ENCODE peak calls at places on chromosomes 16 and 17, in four cellular contexts. One of them, this sample, is unnamed.
A peak's percentile ranks its signal among the peaks of the same experiment; 100 is the strongest.

GRCh38 chr17:21272881-21273839 is 11.4 kb upstream of the MAP2K3 start:
- DNase-seq in choroid plexus epithelial cell: no peak
- DNase-seq in Peyer's patch: no peak
- DNase-seq in RPMI7951: no peak
- DNase-seq in this sample: no peak

GRCh38 chr16:81189100-81189664 is 49.3 kb upstream of the BCO1 start:
- DNase-seq in Peyer's patch: peak; percentile 57
- DNase-seq in choroid plexus epithelial cell: peak; percentile 39
- DNase-seq in RPMI7951: peak; percentile 70
- DNase-seq in this sample: peak; percentile 84

GRCh38 chr17:47949197-47949759 is 7.9 kb downstream of the PNPO start:
- DNase-seq in Peyer's patch: peak; percentile 93
- DNase-seq in RPMI7951: peak; percentile 72
- DNase-seq in choroid plexus epithelial cell: peak; percentile 88
- DNase-seq in this sample: peak; percentile 86

GRCh38 chr16:16007743-16008111 is 58.3 kb downstream of the ABCC1 start:
- DNase-seq in Peyer's patch: no peak
- DNase-seq in choroid plexus epithelial cell: no peak
- DNase-seq in RPMI7951: no peak
- DNase-seq in this sample: no peak

GRCh38 chr17:48841395-48841831 is 10.6 kb downstream of the CALCOCO2 start:
- DNase-seq in Peyer's patch: no peak
- DNase-seq in choroid plexus epithelial cell: peak; percentile 93
- DNase-seq in RPMI7951: peak; percentile 57
- DNase-seq in this sample: peak; percentile 87

GRCh38 chr17:58371300-58371950 is 19.4 kb upstream of the SUPT4H1 start:
- DNase-seq in Peyer's patch: no peak
- DNase-seq in RPMI7951: no peak
- DNase-seq in choroid plexus epithelial cell: no peak
- DNase-seq in this sample: no peak

GRCh38 chr16:51382215-51382614 is 231.1 kb upstream of the SALL1 start:
- DNase-seq in RPMI7951: no peak
- DNase-seq in Peyer's patch: no peak
- DNase-seq in choroid plexus epithelial cell: no peak
- DNase-seq in this sample: no peak

GRCh38 chr17:65604070-65604469 is 42.6 kb upstream of the AXIN2 start:
- DNase-seq in choroid plexus epithelial cell: peak; percentile 8
- DNase-seq in Peyer's patch: no peak
- DNase-seq in RPMI7951: peak; percentile 56
- DNase-seq in this sample: peak; percentile 15

GRCh38 chr17:4492762-4493561 is 5.7 kb upstream of the SPNS2 start:
- DNase-seq in choroid plexus epithelial cell: peak; percentile 41
- DNase-seq in RPMI7951: peak; percentile 36
- DNase-seq in Peyer's patch: peak; percentile 71
- DNase-seq in this sample: peak; percentile 35

GRCh38 chr17:60901806-60902205 is 224.2 kb downstream of the BCAS3 start:
- DNase-seq in Peyer's patch: no peak
- DNase-seq in RPMI7951: peak; percentile 46
- DNase-seq in choroid plexus epithelial cell: peak; percentile 76
- DNase-seq in this sample: peak; percentile 72

GRCh38 chr17:78046923-78047322 is 81.6 kb downstream of the TMC6 start:
- DNase-seq in Peyer's patch: no peak
- DNase-seq in choroid plexus epithelial cell: no peak
- DNase-seq in RPMI7951: no peak
- DNase-seq in this sample: peak; percentile 8

GRCh38 chr17:6603746-6604325 is 36.7 kb downstream of the KIAA0753 start:
- DNase-seq in RPMI7951: no peak
- DNase-seq in choroid plexus epithelial cell: peak; percentile 63
- DNase-seq in Peyer's patch: no peak
- DNase-seq in this sample: peak; percentile 22

GRCh38 chr17:64073771-64074703 is 53.6 kb upstream of the ICAM2 start:
- DNase-seq in Peyer's patch: no peak
- DNase-seq in RPMI7951: no peak
- DNase-seq in choroid plexus epithelial cell: no peak
- DNase-seq in this sample: no peak

GRCh38 chr17:2700491-2701141 is 10.9 kb downstream of the CLUH start:
- DNase-seq in choroid plexus epithelial cell: no peak
- DNase-seq in RPMI7951: no peak
- DNase-seq in Peyer's patch: peak; percentile 35
- DNase-seq in this sample: no peak

GRCh38 chr17:5241861-5242671 is 7.4 kb upstream of the SCIMP start:
- DNase-seq in choroid plexus epithelial cell: no peak
- DNase-seq in RPMI7951: no peak
- DNase-seq in Peyer's patch: peak; percentile 57
- DNase-seq in this sample: no peak

GRCh38 chr16:77960771-77961170 is 61.6 kb upstream of the CLEC3A start:
- DNase-seq in Peyer's patch: no peak
- DNase-seq in choroid plexus epithelial cell: no peak
- DNase-seq in RPMI7951: no peak
- DNase-seq in this sample: no peak

GRCh38 chr17:45114117-45114932 is 18.0 kb downstream of the PLCD3 start:
- DNase-seq in Peyer's patch: no peak
- DNase-seq in choroid plexus epithelial cell: no peak
- DNase-seq in RPMI7951: no peak
- DNase-seq in this sample: no peak

GRCh38 chr16:14549789-14550153 is 80.3 kb downstream of the PARN start:
- DNase-seq in RPMI7951: no peak
- DNase-seq in Peyer's patch: no peak
- DNase-seq in choroid plexus epithelial cell: peak; percentile 25
- DNase-seq in this sample: no peak

GRCh38 chr17:41705271-41705991 is 6.7 kb upstream of the GAST start:
- DNase-seq in choroid plexus epithelial cell: peak; percentile 53
- DNase-seq in RPMI7951: no peak
- DNase-seq in Peyer's patch: no peak
- DNase-seq in this sample: peak; percentile 61

GRCh38 chr17:83116783-83117555 is 37.6 kb downstream of the METRNL start:
- DNase-seq in choroid plexus epithelial cell: no peak
- DNase-seq in RPMI7951: no peak
- DNase-seq in Peyer's patch: no peak
- DNase-seq in this sample: no peak

GRCh38 chr17:8647202-8647601 is 16.7 kb upstream of the MYH10 start:
- DNase-seq in RPMI7951: no peak
- DNase-seq in Peyer's patch: no peak
- DNase-seq in choroid plexus epithelial cell: no peak
- DNase-seq in this sample: no peak

GRCh38 chr17:16419074-16419928 is 3.9 kb downstream of the TRPV2 start:
- DNase-seq in RPMI7951: peak; percentile 93
- DNase-seq in Peyer's patch: no peak
- DNase-seq in choroid plexus epithelial cell: peak; percentile 90
- DNase-seq in this sample: peak; percentile 77

GRCh38 chr17:75241996-75242460 is 19.4 kb downstream of the GGA3 start:
- DNase-seq in RPMI7951: peak; percentile 60
- DNase-seq in choroid plexus epithelial cell: no peak
- DNase-seq in Peyer's patch: no peak
- DNase-seq in this sample: no peak

GRCh38 chr16:81541314-81541713 is 96.7 kb downstream of the CMIP start:
- DNase-seq in Peyer's patch: no peak
- DNase-seq in choroid plexus epithelial cell: no peak
- DNase-seq in RPMI7951: no peak
- DNase-seq in this sample: no peak

GRCh38 chr17:419073-419735 is 66.6 kb upstream of the RPH3AL start:
- DNase-seq in Peyer's patch: no peak
- DNase-seq in choroid plexus epithelial cell: no peak
- DNase-seq in RPMI7951: no peak
- DNase-seq in this sample: no peak

GRCh38 chr17:32519769-32520701 is 33.2 kb downstream of the CDK5R1 start:
- DNase-seq in choroid plexus epithelial cell: peak; percentile 43
- DNase-seq in Peyer's patch: no peak
- DNase-seq in RPMI7951: peak; percentile 66
- DNase-seq in this sample: no peak

GRCh38 chr17:44159519-44160210 is 10.8 kb upstream of the ASB16 start:
- DNase-seq in choroid plexus epithelial cell: peak; percentile 51
- DNase-seq in Peyer's patch: no peak
- DNase-seq in RPMI7951: peak; percentile 22
- DNase-seq in this sample: peak; percentile 46

GRCh38 chr16:2839650-2840450 is 9.7 kb downstream of the ZG16B start:
- DNase-seq in Peyer's patch: peak; percentile 33
- DNase-seq in RPMI7951: no peak
- DNase-seq in choroid plexus epithelial cell: no peak
- DNase-seq in this sample: no peak

GRCh38 chr17:29341726-29342125 is 47.8 kb upstream of the NUFIP2 start:
- DNase-seq in choroid plexus epithelial cell: peak; percentile 65
- DNase-seq in RPMI7951: no peak
- DNase-seq in Peyer's patch: no peak
- DNase-seq in this sample: peak; percentile 16

GRCh38 chr16:29820271-29820701 is at the start of gene MVP:
- DNase-seq in choroid plexus epithelial cell: peak; percentile 74
- DNase-seq in RPMI7951: peak; percentile 73
- DNase-seq in Peyer's patch: peak; percentile 85
- DNase-seq in this sample: peak; percentile 63

GRCh38 chr17:76174072-76174471 is 33.0 kb upstream of the FOXJ1 start:
- DNase-seq in Peyer's patch: no peak
- DNase-seq in choroid plexus epithelial cell: no peak
- DNase-seq in RPMI7951: no peak
- DNase-seq in this sample: no peak

GRCh38 chr16:67404740-67405226 is 11.5 kb upstream of the TPPP3 start:
- DNase-seq in RPMI7951: no peak
- DNase-seq in Peyer's patch: peak; percentile 63
- DNase-seq in choroid plexus epithelial cell: no peak
- DNase-seq in this sample: no peak

GRCh38 chr17:82895087-82895486 is 55.3 kb upstream of the ZNF750 start:
- DNase-seq in RPMI7951: no peak
- DNase-seq in Peyer's patch: no peak
- DNase-seq in choroid plexus epithelial cell: no peak
- DNase-seq in this sample: no peak

GRCh38 chr17:74757502-74757901 is 9.1 kb downstream of the NHERF1 start:
- DNase-seq in choroid plexus epithelial cell: no peak
- DNase-seq in Peyer's patch: peak; percentile 64
- DNase-seq in RPMI7951: no peak
- DNase-seq in this sample: no peak

GRCh38 chr17:16342979-16343378 is 10.3 kb downstream of the CENPV start:
- DNase-seq in choroid plexus epithelial cell: no peak
- DNase-seq in RPMI7951: peak; percentile 36
- DNase-seq in Peyer's patch: no peak
- DNase-seq in this sample: peak; percentile 76

This sample was measured in fibroblast of pulmonary artery.